ENCODE peak calls at places on chromosomes 7 and 10, in four cellular contexts. One of them, this sample, is unnamed.

GRCh38 chr10:61332506-61332905 is 120.7 kb downstream of the TMEM26 start:
- DNase-seq in anterior cingulate cortex: no peak
- DNase-seq in RPMI8226: no peak
- DNase-seq in stimulated activated CD8-positive, alpha-beta memory T cell treated with anti-CD3 and anti-CD28 coated beads, Interleukin-2, amount 100 ng/mL, for 1 hour: no peak
- DNase-seq in this sample: no peak

GRCh38 chr10:36191009-36191408 is 548.9 kb upstream of the FZD8 start:
- DNase-seq in anterior cingulate cortex: no peak
- DNase-seq in RPMI8226: no peak
- DNase-seq in stimulated activated CD8-positive, alpha-beta memory T cell treated with anti-CD3 and anti-CD28 coated beads, Interleukin-2, amount 100 ng/mL, for 1 hour: no peak
- DNase-seq in this sample: no peak

GRCh38 chr7:404782-405488 is 114.7 kb downstream of the PDGFA start:
- DNase-seq in anterior cingulate cortex: no peak
- DNase-seq in RPMI8226: no peak
- DNase-seq in stimulated activated CD8-positive, alpha-beta memory T cell treated with anti-CD3 and anti-CD28 coated beads, Interleukin-2, amount 100 ng/mL, for 1 hour: no peak
- DNase-seq in this sample: no peak

GRCh38 chr7:158821173-158822021 is 7.9 kb downstream of the ESYT2 start:
- DNase-seq in anterior cingulate cortex: no peak
- DNase-seq in RPMI8226: no peak
- DNase-seq in stimulated activated CD8-positive, alpha-beta memory T cell treated with anti-CD3 and anti-CD28 coated beads, Interleukin-2, amount 100 ng/mL, for 1 hour: no peak
- DNase-seq in this sample: no peak

GRCh38 chr7:29955799-29956476 is 33.7 kb downstream of the SCRN1 start:
- DNase-seq in anterior cingulate cortex: no peak
- DNase-seq in RPMI8226: no peak
- DNase-seq in stimulated activated CD8-positive, alpha-beta memory T cell treated with anti-CD3 and anti-CD28 coated beads, Interleukin-2, amount 100 ng/mL, for 1 hour: no peak
- DNase-seq in this sample: no peak

GRCh38 chr10:79286318-79286951 is 60.8 kb upstream of the PPIF start:
- DNase-seq in anterior cingulate cortex: peak
- DNase-seq in RPMI8226: peak
- DNase-seq in stimulated activated CD8-positive, alpha-beta memory T cell treated with anti-CD3 and anti-CD28 coated beads, Interleukin-2, amount 100 ng/mL, for 1 hour: peak
- DNase-seq in this sample: peak

GRCh38 chr7:39609462-39610149 is 13.8 kb upstream of the RALA start:
- DNase-seq in anterior cingulate cortex: no peak
- DNase-seq in RPMI8226: no peak
- DNase-seq in stimulated activated CD8-positive, alpha-beta memory T cell treated with anti-CD3 and anti-CD28 coated beads, Interleukin-2, amount 100 ng/mL, for 1 hour: no peak
- DNase-seq in this sample: no peak

GRCh38 chr10:130795819-130796218 is 515.7 kb downstream of the TCERG1L start:
- DNase-seq in anterior cingulate cortex: no peak
- DNase-seq in RPMI8226: peak
- DNase-seq in stimulated activated CD8-positive, alpha-beta memory T cell treated with anti-CD3 and anti-CD28 coated beads, Interleukin-2, amount 100 ng/mL, for 1 hour: no peak
- DNase-seq in this sample: no peak

GRCh38 chr7:3105856-3106255 is 62.2 kb upstream of the CARD11 start:
- DNase-seq in anterior cingulate cortex: no peak
- DNase-seq in RPMI8226: no peak
- DNase-seq in stimulated activated CD8-positive, alpha-beta memory T cell treated with anti-CD3 and anti-CD28 coated beads, Interleukin-2, amount 100 ng/mL, for 1 hour: no peak
- DNase-seq in this sample: no peak

GRCh38 chr10:34252111-34252510 is 563.0 kb downstream of the PARD3 start:
- DNase-seq in anterior cingulate cortex: no peak
- DNase-seq in RPMI8226: no peak
- DNase-seq in stimulated activated CD8-positive, alpha-beta memory T cell treated with anti-CD3 and anti-CD28 coated beads, Interleukin-2, amount 100 ng/mL, for 1 hour: no peak
- DNase-seq in this sample: no peak

GRCh38 chr7:27110163-27110976 is 7.9 kb upstream of the HOXA2 start:
- DNase-seq in anterior cingulate cortex: no peak
- DNase-seq in RPMI8226: no peak
- DNase-seq in stimulated activated CD8-positive, alpha-beta memory T cell treated with anti-CD3 and anti-CD28 coated beads, Interleukin-2, amount 100 ng/mL, for 1 hour: no peak
- DNase-seq in this sample: no peak

GRCh38 chr10:36455481-36456119 is 669.8 kb upstream of the ANKRD30A start:
- DNase-seq in anterior cingulate cortex: no peak
- DNase-seq in RPMI8226: no peak
- DNase-seq in stimulated activated CD8-positive, alpha-beta memory T cell treated with anti-CD3 and anti-CD28 coated beads, Interleukin-2, amount 100 ng/mL, for 1 hour: no peak
- DNase-seq in this sample: no peak

GRCh38 chr7:50446542-50446960 is 3.6 kb downstream of the FIGNL1 start:
- DNase-seq in anterior cingulate cortex: no peak
- DNase-seq in RPMI8226: no peak
- DNase-seq in stimulated activated CD8-positive, alpha-beta memory T cell treated with anti-CD3 and anti-CD28 coated beads, Interleukin-2, amount 100 ng/mL, for 1 hour: no peak
- DNase-seq in this sample: no peak

GRCh38 chr10:17502788-17503187 is 48.4 kb upstream of the ST8SIA6 start:
- DNase-seq in anterior cingulate cortex: no peak
- DNase-seq in RPMI8226: no peak
- DNase-seq in stimulated activated CD8-positive, alpha-beta memory T cell treated with anti-CD3 and anti-CD28 coated beads, Interleukin-2, amount 100 ng/mL, for 1 hour: no peak
- DNase-seq in this sample: no peak

GRCh38 chr10:58818889-58819288 is 306.2 kb downstream of the BICC1 start:
- DNase-seq in anterior cingulate cortex: no peak
- DNase-seq in RPMI8226: no peak
- DNase-seq in stimulated activated CD8-positive, alpha-beta memory T cell treated with anti-CD3 and anti-CD28 coated beads, Interleukin-2, amount 100 ng/mL, for 1 hour: no peak
- DNase-seq in this sample: no peak

GRCh38 chr10:62000037-62000603 is 98.6 kb downstream of the ARID5B start:
- DNase-seq in anterior cingulate cortex: no peak
- DNase-seq in RPMI8226: no peak
- DNase-seq in stimulated activated CD8-positive, alpha-beta memory T cell treated with anti-CD3 and anti-CD28 coated beads, Interleukin-2, amount 100 ng/mL, for 1 hour: no peak
- DNase-seq in this sample: no peak

GRCh38 chr7:55964802-55965470 is 551 bp downstream of the NIPSNAP2 start:
- DNase-seq in anterior cingulate cortex: peak
- DNase-seq in RPMI8226: peak
- DNase-seq in stimulated activated CD8-positive, alpha-beta memory T cell treated with anti-CD3 and anti-CD28 coated beads, Interleukin-2, amount 100 ng/mL, for 1 hour: peak
- DNase-seq in this sample: peak

GRCh38 chr10:132411561-132412253 is 14.7 kb downstream of the PWWP2B start:
- DNase-seq in anterior cingulate cortex: no peak
- DNase-seq in RPMI8226: no peak
- DNase-seq in stimulated activated CD8-positive, alpha-beta memory T cell treated with anti-CD3 and anti-CD28 coated beads, Interleukin-2, amount 100 ng/mL, for 1 hour: no peak
- DNase-seq in this sample: peak

GRCh38 chr7:55065079-55065478 is 46.3 kb downstream of the EGFR start:
- DNase-seq in anterior cingulate cortex: no peak
- DNase-seq in RPMI8226: no peak
- DNase-seq in stimulated activated CD8-positive, alpha-beta memory T cell treated with anti-CD3 and anti-CD28 coated beads, Interleukin-2, amount 100 ng/mL, for 1 hour: no peak
- DNase-seq in this sample: no peak

GRCh38 chr7:112009081-112009480 is 197.1 kb downstream of the DOCK4 start:
- DNase-seq in anterior cingulate cortex: no peak
- DNase-seq in RPMI8226: no peak
- DNase-seq in stimulated activated CD8-positive, alpha-beta memory T cell treated with anti-CD3 and anti-CD28 coated beads, Interleukin-2, amount 100 ng/mL, for 1 hour: no peak
- DNase-seq in this sample: no peak

GRCh38 chr10:11886138-11886474 is 63.0 kb downstream of the PROSER2 start:
- DNase-seq in anterior cingulate cortex: no peak
- DNase-seq in RPMI8226: no peak
- DNase-seq in stimulated activated CD8-positive, alpha-beta memory T cell treated with anti-CD3 and anti-CD28 coated beads, Interleukin-2, amount 100 ng/mL, for 1 hour: no peak
- DNase-seq in this sample: no peak

GRCh38 chr10:65291276-65291675 is 1634.6 kb upstream of the LRRTM3 start:
- DNase-seq in anterior cingulate cortex: no peak
- DNase-seq in RPMI8226: no peak
- DNase-seq in stimulated activated CD8-positive, alpha-beta memory T cell treated with anti-CD3 and anti-CD28 coated beads, Interleukin-2, amount 100 ng/mL, for 1 hour: no peak
- DNase-seq in this sample: no peak

GRCh38 chr10:43221419-43222293 is 45.2 kb downstream of the RASGEF1A start:
- DNase-seq in anterior cingulate cortex: no peak
- DNase-seq in RPMI8226: peak
- DNase-seq in stimulated activated CD8-positive, alpha-beta memory T cell treated with anti-CD3 and anti-CD28 coated beads, Interleukin-2, amount 100 ng/mL, for 1 hour: no peak
- DNase-seq in this sample: no peak

GRCh38 chr7:151010002-151010306 is 14.3 kb downstream of the ATG9B start:
- DNase-seq in anterior cingulate cortex: no peak
- DNase-seq in RPMI8226: no peak
- DNase-seq in stimulated activated CD8-positive, alpha-beta memory T cell treated with anti-CD3 and anti-CD28 coated beads, Interleukin-2, amount 100 ng/mL, for 1 hour: no peak
- DNase-seq in this sample: no peak

GRCh38 chr10:27741173-27742091 is 4.2 kb downstream of the MKX start:
- DNase-seq in anterior cingulate cortex: no peak
- DNase-seq in RPMI8226: no peak
- DNase-seq in stimulated activated CD8-positive, alpha-beta memory T cell treated with anti-CD3 and anti-CD28 coated beads, Interleukin-2, amount 100 ng/mL, for 1 hour: no peak
- DNase-seq in this sample: no peak

GRCh38 chr7:159008417-159008816 is 136.2 kb downstream of the VIPR2 start:
- DNase-seq in anterior cingulate cortex: no peak
- DNase-seq in RPMI8226: no peak
- DNase-seq in stimulated activated CD8-positive, alpha-beta memory T cell treated with anti-CD3 and anti-CD28 coated beads, Interleukin-2, amount 100 ng/mL, for 1 hour: no peak
- DNase-seq in this sample: no peak

GRCh38 chr7:21617916-21618390 is 75.1 kb downstream of the DNAH11 start:
- DNase-seq in anterior cingulate cortex: no peak
- DNase-seq in RPMI8226: no peak
- DNase-seq in stimulated activated CD8-positive, alpha-beta memory T cell treated with anti-CD3 and anti-CD28 coated beads, Interleukin-2, amount 100 ng/mL, for 1 hour: no peak
- DNase-seq in this sample: no peak

GRCh38 chr10:28594401-28594800 is 61.5 kb downstream of the WAC start:
- DNase-seq in anterior cingulate cortex: no peak
- DNase-seq in RPMI8226: no peak
- DNase-seq in stimulated activated CD8-positive, alpha-beta memory T cell treated with anti-CD3 and anti-CD28 coated beads, Interleukin-2, amount 100 ng/mL, for 1 hour: no peak
- DNase-seq in this sample: no peak

GRCh38 chr7:30932562-30932961 is 20.9 kb downstream of the AQP1 start:
- DNase-seq in anterior cingulate cortex: no peak
- DNase-seq in RPMI8226: no peak
- DNase-seq in stimulated activated CD8-positive, alpha-beta memory T cell treated with anti-CD3 and anti-CD28 coated beads, Interleukin-2, amount 100 ng/mL, for 1 hour: no peak
- DNase-seq in this sample: no peak

GRCh38 chr7:74097937-74098614 is 14.5 kb downstream of the LIMK1 start:
- DNase-seq in anterior cingulate cortex: no peak
- DNase-seq in RPMI8226: no peak
- DNase-seq in stimulated activated CD8-positive, alpha-beta memory T cell treated with anti-CD3 and anti-CD28 coated beads, Interleukin-2, amount 100 ng/mL, for 1 hour: no peak
- DNase-seq in this sample: no peak

GRCh38 chr10:70690584-70690983 is 18.3 kb downstream of the ADAMTS14 start:
- DNase-seq in anterior cingulate cortex: no peak
- DNase-seq in RPMI8226: no peak
- DNase-seq in stimulated activated CD8-positive, alpha-beta memory T cell treated with anti-CD3 and anti-CD28 coated beads, Interleukin-2, amount 100 ng/mL, for 1 hour: no peak
- DNase-seq in this sample: no peak

GRCh38 chr7:51034531-51035264 is 252.0 kb upstream of the GRB10 start:
- DNase-seq in anterior cingulate cortex: no peak
- DNase-seq in RPMI8226: no peak
- DNase-seq in stimulated activated CD8-positive, alpha-beta memory T cell treated with anti-CD3 and anti-CD28 coated beads, Interleukin-2, amount 100 ng/mL, for 1 hour: no peak
- DNase-seq in this sample: no peak

GRCh38 chr7:117194445-117194844 is 128.4 kb downstream of the WNT2 start:
- DNase-seq in anterior cingulate cortex: no peak
- DNase-seq in RPMI8226: no peak
- DNase-seq in stimulated activated CD8-positive, alpha-beta memory T cell treated with anti-CD3 and anti-CD28 coated beads, Interleukin-2, amount 100 ng/mL, for 1 hour: no peak
- DNase-seq in this sample: no peak

GRCh38 chr10:60809157-60809556 is 30.9 kb downstream of the CDK1 start:
- DNase-seq in anterior cingulate cortex: no peak
- DNase-seq in RPMI8226: no peak
- DNase-seq in stimulated activated CD8-positive, alpha-beta memory T cell treated with anti-CD3 and anti-CD28 coated beads, Interleukin-2, amount 100 ng/mL, for 1 hour: no peak
- DNase-seq in this sample: no peak

GRCh38 chr10:106502651-106503050 is 661.9 kb downstream of the SORCS1 start:
- DNase-seq in anterior cingulate cortex: no peak
- DNase-seq in RPMI8226: no peak
- DNase-seq in stimulated activated CD8-positive, alpha-beta memory T cell treated with anti-CD3 and anti-CD28 coated beads, Interleukin-2, amount 100 ng/mL, for 1 hour: no peak
- DNase-seq in this sample: no peak

GRCh38 chr10:6621536-6621935 is 41.5 kb upstream of the PRKCQ start:
- DNase-seq in anterior cingulate cortex: no peak
- DNase-seq in RPMI8226: no peak
- DNase-seq in stimulated activated CD8-positive, alpha-beta memory T cell treated with anti-CD3 and anti-CD28 coated beads, Interleukin-2, amount 100 ng/mL, for 1 hour: no peak
- DNase-seq in this sample: no peak

GRCh38 chr7:30859940-30860623 is 51.6 kb upstream of the AQP1 start:
- DNase-seq in anterior cingulate cortex: no peak
- DNase-seq in RPMI8226: no peak
- DNase-seq in stimulated activated CD8-positive, alpha-beta memory T cell treated with anti-CD3 and anti-CD28 coated beads, Interleukin-2, amount 100 ng/mL, for 1 hour: no peak
- DNase-seq in this sample: no peak

GRCh38 chr10:95333997-95334792 is 43.4 kb upstream of the PDLIM1 start:
- DNase-seq in anterior cingulate cortex: no peak
- DNase-seq in RPMI8226: no peak
- DNase-seq in stimulated activated CD8-positive, alpha-beta memory T cell treated with anti-CD3 and anti-CD28 coated beads, Interleukin-2, amount 100 ng/mL, for 1 hour: no peak
- DNase-seq in this sample: no peak

GRCh38 chr10:84194424-84195043 is at the start of gene CDHR1:
- DNase-seq in anterior cingulate cortex: no peak
- DNase-seq in RPMI8226: no peak
- DNase-seq in stimulated activated CD8-positive, alpha-beta memory T cell treated with anti-CD3 and anti-CD28 coated beads, Interleukin-2, amount 100 ng/mL, for 1 hour: peak
- DNase-seq in this sample: no peak